ENCODE peak calls at places on chromosome 10, in ten cellular contexts. One of them, this sample, is unnamed.

GRCh38 chr10:78772083-78772482 is 296.7 kb upstream of the ZMIZ1 start:
- DNase-seq in OCI-LY7: no peak
- DNase-seq in pancreas: no peak
- DNase-seq in ovary: no peak
- DNase-seq in mesenchymal stem cell: no peak
- DNase-seq in spleen: no peak
- DNase-seq in sigmoid colon: no peak
- DNase-seq in stomach: no peak
- DNase-seq in PC-3: no peak
- DNase-seq in neuronal stem cell: no peak
- DNase-seq in this sample: no peak

GRCh38 chr10:51224610-51225230 is 150.4 kb downstream of the PRKG1 start:
- DNase-seq in sigmoid colon: no peak
- DNase-seq in OCI-LY7: no peak
- DNase-seq in spleen: no peak
- DNase-seq in PC-3: no peak
- DNase-seq in stomach: no peak
- DNase-seq in ovary: no peak
- DNase-seq in neuronal stem cell: no peak
- DNase-seq in pancreas: no peak
- DNase-seq in mesenchymal stem cell: peak; percentile 79
- DNase-seq in this sample: no peak

GRCh38 chr10:35961501-35961900 is 319.4 kb upstream of the FZD8 start:
- DNase-seq in ovary: no peak
- DNase-seq in PC-3: peak; percentile 71
- DNase-seq in pancreas: no peak
- DNase-seq in neuronal stem cell: no peak
- DNase-seq in stomach: no peak
- DNase-seq in mesenchymal stem cell: peak; percentile 88
- DNase-seq in OCI-LY7: no peak
- DNase-seq in spleen: no peak
- DNase-seq in sigmoid colon: no peak
- DNase-seq in this sample: no peak

GRCh38 chr10:35336921-35337741 is 822 bp downstream of the CCNY start:
- DNase-seq in mesenchymal stem cell: peak; percentile 48
- DNase-seq in sigmoid colon: peak; percentile 80
- DNase-seq in spleen: peak; percentile 91
- DNase-seq in stomach: peak; percentile 47
- DNase-seq in ovary: peak; percentile 56
- DNase-seq in PC-3: peak; percentile 77
- DNase-seq in pancreas: peak; percentile 42
- DNase-seq in OCI-LY7: peak; percentile 31
- DNase-seq in neuronal stem cell: peak; percentile 37
- DNase-seq in this sample: peak; percentile 45

GRCh38 chr10:6244510-6244909 is 41.8 kb downstream of the PFKFB3 start:
- DNase-seq in sigmoid colon: no peak
- DNase-seq in PC-3: no peak
- DNase-seq in ovary: no peak
- DNase-seq in pancreas: no peak
- DNase-seq in stomach: no peak
- DNase-seq in OCI-LY7: no peak
- DNase-seq in spleen: no peak
- DNase-seq in mesenchymal stem cell: no peak
- DNase-seq in neuronal stem cell: no peak
- DNase-seq in this sample: no peak

GRCh38 chr10:76786673-76787072 is 850.9 kb downstream of the KCNMA1 start:
- DNase-seq in stomach: no peak
- DNase-seq in OCI-LY7: no peak
- DNase-seq in pancreas: no peak
- DNase-seq in neuronal stem cell: no peak
- DNase-seq in ovary: no peak
- DNase-seq in mesenchymal stem cell: no peak
- DNase-seq in PC-3: peak; percentile 58
- DNase-seq in sigmoid colon: no peak
- DNase-seq in spleen: no peak
- DNase-seq in this sample: no peak

GRCh38 chr10:58322072-58322834 is 12.6 kb upstream of the UBE2D1 start:
- DNase-seq in neuronal stem cell: no peak
- DNase-seq in spleen: no peak
- DNase-seq in pancreas: peak; percentile 26
- DNase-seq in ovary: no peak
- DNase-seq in stomach: no peak
- DNase-seq in sigmoid colon: no peak
- DNase-seq in PC-3: peak; percentile 37
- DNase-seq in mesenchymal stem cell: peak; percentile 52
- DNase-seq in OCI-LY7: peak; percentile 10
- DNase-seq in this sample: no peak

GRCh38 chr10:34522542-34522941 is 292.6 kb downstream of the PARD3 start:
- DNase-seq in sigmoid colon: no peak
- DNase-seq in PC-3: peak; percentile 92
- DNase-seq in pancreas: no peak
- DNase-seq in stomach: no peak
- DNase-seq in ovary: no peak
- DNase-seq in mesenchymal stem cell: peak; percentile 30
- DNase-seq in OCI-LY7: peak; percentile 52
- DNase-seq in spleen: no peak
- DNase-seq in neuronal stem cell: no peak
- DNase-seq in this sample: peak; percentile 36

GRCh38 chr10:117674641-117675040 is 132.1 kb downstream of the EMX2 start:
- DNase-seq in stomach: no peak
- DNase-seq in PC-3: no peak
- DNase-seq in spleen: no peak
- DNase-seq in sigmoid colon: no peak
- DNase-seq in neuronal stem cell: no peak
- DNase-seq in pancreas: no peak
- DNase-seq in mesenchymal stem cell: no peak
- DNase-seq in OCI-LY7: no peak
- DNase-seq in ovary: no peak
- DNase-seq in this sample: no peak

GRCh38 chr10:48804740-48805182 is 120.1 kb downstream of the WDFY4 start:
- DNase-seq in neuronal stem cell: no peak
- DNase-seq in sigmoid colon: no peak
- DNase-seq in OCI-LY7: no peak
- DNase-seq in ovary: no peak
- DNase-seq in pancreas: no peak
- DNase-seq in PC-3: no peak
- DNase-seq in mesenchymal stem cell: peak; percentile 25
- DNase-seq in spleen: no peak
- DNase-seq in stomach: no peak
- DNase-seq in this sample: no peak

GRCh38 chr10:121265320-121265719 is 332.9 kb downstream of the FGFR2 start:
- DNase-seq in pancreas: no peak
- DNase-seq in ovary: no peak
- DNase-seq in mesenchymal stem cell: no peak
- DNase-seq in stomach: no peak
- DNase-seq in PC-3: no peak
- DNase-seq in OCI-LY7: no peak
- DNase-seq in neuronal stem cell: no peak
- DNase-seq in spleen: no peak
- DNase-seq in sigmoid colon: no peak
- DNase-seq in this sample: no peak

GRCh38 chr10:133117036-133117687 is 29.4 kb downstream of the ADGRA1 start:
- DNase-seq in OCI-LY7: no peak
- DNase-seq in sigmoid colon: no peak
- DNase-seq in mesenchymal stem cell: no peak
- DNase-seq in pancreas: no peak
- DNase-seq in neuronal stem cell: no peak
- DNase-seq in spleen: peak; percentile 59
- DNase-seq in PC-3: no peak
- DNase-seq in ovary: no peak
- DNase-seq in stomach: no peak
- DNase-seq in this sample: no peak

GRCh38 chr10:17841055-17841454 is 31.9 kb downstream of the MRC1 start:
- DNase-seq in OCI-LY7: no peak
- DNase-seq in PC-3: peak; percentile 51
- DNase-seq in sigmoid colon: no peak
- DNase-seq in spleen: no peak
- DNase-seq in mesenchymal stem cell: no peak
- DNase-seq in neuronal stem cell: no peak
- DNase-seq in ovary: no peak
- DNase-seq in stomach: no peak
- DNase-seq in pancreas: no peak
- DNase-seq in this sample: no peak

GRCh38 chr10:52212062-52212461 is 102.0 kb upstream of the DKK1 start:
- DNase-seq in neuronal stem cell: no peak
- DNase-seq in sigmoid colon: no peak
- DNase-seq in stomach: no peak
- DNase-seq in OCI-LY7: no peak
- DNase-seq in ovary: no peak
- DNase-seq in pancreas: peak; percentile 33
- DNase-seq in spleen: no peak
- DNase-seq in mesenchymal stem cell: peak; percentile 48
- DNase-seq in PC-3: no peak
- DNase-seq in this sample: no peak

GRCh38 chr10:30784896-30785605 is 155.5 kb upstream of the LYZL2 start:
- DNase-seq in neuronal stem cell: peak; percentile 91
- DNase-seq in OCI-LY7: no peak
- DNase-seq in stomach: peak; percentile 68
- DNase-seq in sigmoid colon: peak; percentile 94
- DNase-seq in mesenchymal stem cell: peak; percentile 87
- DNase-seq in pancreas: peak; percentile 59
- DNase-seq in PC-3: no peak
- DNase-seq in spleen: peak; percentile 88
- DNase-seq in ovary: peak; percentile 68
- DNase-seq in this sample: no peak

GRCh38 chr10:88982360-88982759 is 8.2 kb upstream of the FAS start:
- DNase-seq in ovary: no peak
- DNase-seq in PC-3: no peak
- DNase-seq in pancreas: no peak
- DNase-seq in OCI-LY7: no peak
- DNase-seq in sigmoid colon: no peak
- DNase-seq in mesenchymal stem cell: no peak
- DNase-seq in spleen: no peak
- DNase-seq in stomach: no peak
- DNase-seq in neuronal stem cell: no peak
- DNase-seq in this sample: no peak
- H3K27ac ChIP-seq in ovary: peak overlapping the region; percentile 41
- H3K27ac ChIP-seq in PC-3: no peak overlapping the region
- H3K27ac ChIP-seq in pancreas: no peak overlapping the region
- H3K27ac ChIP-seq in OCI-LY7: no peak overlapping the region
- H3K27ac ChIP-seq in sigmoid colon: peak overlapping the region; percentile 82
- H3K27ac ChIP-seq in mesenchymal stem cell: no peak overlapping the region
- H3K27ac ChIP-seq in spleen: peak overlapping the region; percentile 57
- H3K27ac ChIP-seq in stomach: peak overlapping the region; percentile 84
- H3K27ac ChIP-seq in neuronal stem cell: no peak overlapping the region
- H3K27ac ChIP-seq in this sample: no peak overlapping the region

GRCh38 chr10:114767589-114768393 is 53.8 kb upstream of the FHIP2A start:
- DNase-seq in neuronal stem cell: no peak
- DNase-seq in sigmoid colon: no peak
- DNase-seq in PC-3: peak; percentile 15
- DNase-seq in ovary: peak; percentile 59
- DNase-seq in stomach: peak; percentile 65
- DNase-seq in spleen: peak; percentile 80
- DNase-seq in OCI-LY7: no peak
- DNase-seq in mesenchymal stem cell: no peak
- DNase-seq in pancreas: peak; percentile 67
- DNase-seq in this sample: no peak
- H3K27ac ChIP-seq in neuronal stem cell: no peak overlapping the region
- H3K27ac ChIP-seq in sigmoid colon: peak overlapping the region; percentile 43
- H3K27ac ChIP-seq in PC-3: no peak overlapping the region
- H3K27ac ChIP-seq in ovary: peak overlapping the region; percentile 58
- H3K27ac ChIP-seq in stomach: peak overlapping the region; percentile 83
- H3K27ac ChIP-seq in spleen: no peak overlapping the region
- H3K27ac ChIP-seq in OCI-LY7: no peak overlapping the region
- H3K27ac ChIP-seq in mesenchymal stem cell: peak overlapping the region; percentile 61
- H3K27ac ChIP-seq in pancreas: peak overlapping the region; percentile 23
- H3K27ac ChIP-seq in this sample: peak overlapping the region; percentile 76

DNA sequence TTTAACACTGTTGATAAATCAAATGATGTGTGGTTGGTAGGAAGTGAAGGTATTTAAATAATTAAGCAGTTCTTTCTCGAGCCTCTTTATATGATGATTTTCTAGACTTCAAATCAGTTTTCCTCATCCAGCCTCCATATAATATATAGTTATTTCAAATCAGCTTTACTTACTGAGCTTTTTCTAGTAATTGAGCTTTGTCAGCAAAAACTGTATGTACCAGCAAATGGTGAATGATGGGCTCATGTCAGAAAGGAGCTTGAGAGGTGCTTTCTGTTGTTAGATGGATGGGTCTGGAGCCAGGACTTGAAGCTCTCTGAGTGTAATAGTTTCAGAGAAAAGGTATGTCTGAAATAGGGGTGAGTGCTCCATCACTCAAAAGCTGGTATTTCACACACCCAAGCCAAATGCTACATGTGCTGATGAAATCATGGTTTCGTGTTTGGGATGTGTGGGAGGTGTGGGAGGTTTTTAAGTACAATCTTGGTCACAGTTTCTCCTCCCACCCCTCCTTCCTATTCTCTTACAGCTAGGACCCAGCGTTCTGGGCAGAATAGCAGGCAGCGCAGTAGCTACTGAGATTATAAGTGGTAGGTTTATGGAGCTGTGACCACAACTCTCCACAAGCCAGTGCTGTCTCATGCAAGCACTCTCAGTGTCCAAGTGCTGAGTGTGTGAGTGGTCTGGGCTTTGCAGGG is 55.8 kb downstream of the LRMDA start:
- DNase-seq in neuronal stem cell: no peak
- DNase-seq in OCI-LY7: no peak
- DNase-seq in ovary: no peak
- DNase-seq in PC-3: no peak
- DNase-seq in pancreas: no peak
- DNase-seq in stomach: no peak
- DNase-seq in spleen: no peak
- DNase-seq in mesenchymal stem cell: peak; percentile 50
- DNase-seq in sigmoid colon: no peak
- DNase-seq in this sample: no peak
- H3K27ac ChIP-seq in neuronal stem cell: no peak overlapping the region
- H3K27ac ChIP-seq in OCI-LY7: no peak overlapping the region
- H3K27ac ChIP-seq in ovary: no peak overlapping the region
- H3K27ac ChIP-seq in PC-3: no peak overlapping the region
- H3K27ac ChIP-seq in pancreas: no peak overlapping the region
- H3K27ac ChIP-seq in stomach: no peak overlapping the region
- H3K27ac ChIP-seq in spleen: no peak overlapping the region
- H3K27ac ChIP-seq in mesenchymal stem cell: no peak overlapping the region
- H3K27ac ChIP-seq in sigmoid colon: no peak overlapping the region
- H3K27ac ChIP-seq in this sample: no peak overlapping the region

DNA sequence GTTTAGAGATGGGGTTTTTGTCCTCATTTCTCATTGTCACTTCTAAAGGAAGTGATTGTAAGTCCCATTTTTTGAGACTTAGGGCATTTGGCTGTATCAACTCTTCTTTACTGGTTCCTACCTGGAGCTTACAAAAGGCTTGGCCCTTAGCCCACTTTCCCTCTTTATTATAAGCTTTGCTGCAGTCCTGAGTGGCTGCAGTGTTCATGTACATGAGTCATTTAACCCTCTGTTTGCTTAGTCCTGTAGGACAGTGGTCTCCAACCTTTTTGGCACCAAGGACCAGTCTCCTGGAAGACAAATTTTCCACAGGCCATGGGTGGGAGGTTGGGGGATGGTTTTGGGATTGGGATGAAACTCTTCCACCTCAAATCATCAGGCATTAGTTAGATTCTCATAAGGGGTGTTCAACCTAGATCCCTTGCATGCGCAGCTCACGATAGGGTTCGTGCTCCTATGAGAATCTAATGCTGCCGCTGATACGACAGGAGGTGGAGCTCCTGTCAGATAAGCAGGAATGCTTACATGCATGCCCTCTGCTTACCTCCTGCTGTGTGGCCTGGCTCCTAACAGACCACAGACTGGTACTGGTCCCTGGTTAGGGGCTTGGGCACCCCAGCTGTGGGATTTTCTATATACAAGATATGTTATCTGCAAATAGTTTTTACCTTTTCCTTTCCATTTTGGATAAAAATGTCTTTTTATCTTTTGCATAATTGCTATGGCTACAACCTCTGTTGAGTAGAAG is 99.7 kb downstream of the CCSER2 start:
- DNase-seq in ovary: no peak
- DNase-seq in pancreas: no peak
- DNase-seq in sigmoid colon: no peak
- DNase-seq in OCI-LY7: no peak
- DNase-seq in PC-3: peak; percentile 47
- DNase-seq in mesenchymal stem cell: peak; percentile 22
- DNase-seq in stomach: peak; percentile 34
- DNase-seq in spleen: no peak
- DNase-seq in neuronal stem cell: no peak
- DNase-seq in this sample: no peak
- H3K27ac ChIP-seq in ovary: no peak overlapping the region
- H3K27ac ChIP-seq in pancreas: no peak overlapping the region
- H3K27ac ChIP-seq in sigmoid colon: peak overlapping the region; percentile 83
- H3K27ac ChIP-seq in OCI-LY7: no peak overlapping the region
- H3K27ac ChIP-seq in PC-3: no peak overlapping the region
- H3K27ac ChIP-seq in mesenchymal stem cell: no peak overlapping the region
- H3K27ac ChIP-seq in stomach: peak overlapping the region; percentile 58
- H3K27ac ChIP-seq in spleen: no peak overlapping the region
- H3K27ac ChIP-seq in neuronal stem cell: no peak overlapping the region
- H3K27ac ChIP-seq in this sample: no peak overlapping the region

This sample was measured in A549.